ENCODE peak calls at places on chromosome 2, in six cellular contexts. B is Daoy; H is NCI-H748 treated with DMSO at 0.1 percent for 48 hours; Y is hepatic stellate cell; J is effector CD4-positive, alpha-beta T cell; O is pulmonary artery endothelial cell. Q is an unnamed sample.

GRCh38 chr2:207632575-207633492 is 7.6 kb upstream of the METTL21A start:
- DNase-seq in J (no peak), O (no peak), H (no peak), B (peak; percentile 44), Y (peak; percentile 28), Q (peak; percentile 47)

GRCh38 chr2:101803128-101803527 is 105.6 kb downstream of the MAP4K4 start:
- DNase-seq in Y (no peak), B (peak; percentile 42), H (no peak), J (no peak), O (no peak), Q (peak; percentile 48)

GRCh38 chr2:72988041-72988440 is 70.7 kb downstream of the EMX1 start:
- DNase-seq in Y (no peak), J (no peak), H (no peak), B (no peak), O (no peak), Q (no peak)

GRCh38 chr2:47354013-47354816 is 48.7 kb upstream of the MSH2 start:
- DNase-seq in H (no peak), O (no peak), Y (no peak), J (no peak), B (peak; percentile 90), Q (no peak)

GRCh38 chr2:167294031-167294774 is 405.9 kb downstream of the XIRP2 start:
- DNase-seq in J (no peak), O (no peak), B (peak; percentile 37), Y (peak; percentile 16), H (no peak), Q (peak; percentile 5)

GRCh38 chr2:104897515-104898184 is 43.7 kb downstream of the POU3F3 start:
- DNase-seq in Y (no peak), J (no peak), O (no peak), H (no peak), B (peak; percentile 89), Q (peak; percentile 11)

GRCh38 chr2:101124061-101124460 is 27.1 kb downstream of the TBC1D8 start:
- DNase-seq in J (no peak), Y (no peak), H (no peak), B (no peak), O (no peak), Q (peak; percentile 36)

GRCh38 chr2:191927991-191928390 is 81.1 kb upstream of the CAVIN2 start:
- DNase-seq in B (peak; percentile 74), O (no peak), J (no peak), Y (no peak), H (no peak), Q (peak; percentile 83)

GRCh38 chr2:18046017-18046416 is 167.6 kb downstream of the KCNS3 start:
- DNase-seq in H (no peak), Y (no peak), O (no peak), B (no peak), J (no peak), Q (peak; percentile 6)

GRCh38 chr2:160232905-160233475 is 32.9 kb upstream of the ITGB6 start:
- DNase-seq in Y (no peak), J (no peak), H (no peak), O (no peak), B (no peak), Q (no peak)

GRCh38 chr2:74498500-74499268 is 719 bp downstream of the LBX2 start:
- DNase-seq in B (peak; percentile 59), J (no peak), H (no peak), O (no peak), Y (no peak), Q (peak; percentile 49)